ENCODE peak calls at places on chromosomes 4 and X, in six cellular contexts. One of them, this sample, is unnamed.

GRCh38 chr4:137896221-137896737 is 345.9 kb downstream of the SLC7A11 start:
- DNase-seq in H54: no peak
- DNase-seq in stimulated activated CD4-positive, alpha-beta T cell treated with anti-CD3 and anti-CD28 coated beads, Interleukin-12 subunit alpha, Interleukin-12 subunit beta, amount 100 ng/mL, for 48 hours: no peak
- DNase-seq in tibial artery: no peak
- DNase-seq in AG10803: peak
- DNase-seq in left colon: no peak
- DNase-seq in this sample: no peak

GRCh38 chrX:153766871-153767673 is 3.0 kb downstream of the PLXNB3 start:
- DNase-seq in H54: no peak
- DNase-seq in stimulated activated CD4-positive, alpha-beta T cell treated with anti-CD3 and anti-CD28 coated beads, Interleukin-12 subunit alpha, Interleukin-12 subunit beta, amount 100 ng/mL, for 48 hours: no peak
- DNase-seq in tibial artery: no peak
- DNase-seq in AG10803: no peak
- DNase-seq in left colon: peak
- DNase-seq in this sample: no peak

GRCh38 chr4:41509411-41510008 is 28.4 kb upstream of the LIMCH1 start:
- DNase-seq in H54: no peak
- DNase-seq in stimulated activated CD4-positive, alpha-beta T cell treated with anti-CD3 and anti-CD28 coated beads, Interleukin-12 subunit alpha, Interleukin-12 subunit beta, amount 100 ng/mL, for 48 hours: no peak
- DNase-seq in tibial artery: peak
- DNase-seq in AG10803: no peak
- DNase-seq in left colon: no peak
- DNase-seq in this sample: no peak

GRCh38 chr4:93832097-93832496 is 3.5 kb downstream of the ATOH1 start:
- DNase-seq in H54: no peak
- DNase-seq in stimulated activated CD4-positive, alpha-beta T cell treated with anti-CD3 and anti-CD28 coated beads, Interleukin-12 subunit alpha, Interleukin-12 subunit beta, amount 100 ng/mL, for 48 hours: no peak
- DNase-seq in tibial artery: no peak
- DNase-seq in AG10803: no peak
- DNase-seq in left colon: no peak
- DNase-seq in this sample: no peak

GRCh38 chrX:136684120-136684519 is 36.2 kb downstream of the CD40LG start:
- DNase-seq in H54: no peak
- DNase-seq in stimulated activated CD4-positive, alpha-beta T cell treated with anti-CD3 and anti-CD28 coated beads, Interleukin-12 subunit alpha, Interleukin-12 subunit beta, amount 100 ng/mL, for 48 hours: no peak
- DNase-seq in tibial artery: no peak
- DNase-seq in AG10803: no peak
- DNase-seq in left colon: no peak
- DNase-seq in this sample: no peak

GRCh38 chr4:22071749-22072148 is 123.2 kb upstream of the KCNIP4 start:
- DNase-seq in H54: no peak
- DNase-seq in stimulated activated CD4-positive, alpha-beta T cell treated with anti-CD3 and anti-CD28 coated beads, Interleukin-12 subunit alpha, Interleukin-12 subunit beta, amount 100 ng/mL, for 48 hours: no peak
- DNase-seq in tibial artery: no peak
- DNase-seq in AG10803: no peak
- DNase-seq in left colon: no peak
- DNase-seq in this sample: no peak

GRCh38 chr4:88791274-88791673 is 93.6 kb upstream of the NAP1L5 start:
- DNase-seq in H54: no peak
- DNase-seq in stimulated activated CD4-positive, alpha-beta T cell treated with anti-CD3 and anti-CD28 coated beads, Interleukin-12 subunit alpha, Interleukin-12 subunit beta, amount 100 ng/mL, for 48 hours: no peak
- DNase-seq in tibial artery: no peak
- DNase-seq in AG10803: peak
- DNase-seq in left colon: no peak
- DNase-seq in this sample: no peak

GRCh38 chr4:15318621-15319348 is 109.0 kb upstream of the C1QTNF7 start:
- DNase-seq in H54: no peak
- DNase-seq in stimulated activated CD4-positive, alpha-beta T cell treated with anti-CD3 and anti-CD28 coated beads, Interleukin-12 subunit alpha, Interleukin-12 subunit beta, amount 100 ng/mL, for 48 hours: no peak
- DNase-seq in tibial artery: no peak
- DNase-seq in AG10803: peak
- DNase-seq in left colon: no peak
- DNase-seq in this sample: no peak

GRCh38 chrX:104428231-104428630 is 137.8 kb upstream of the IL1RAPL2 start:
- DNase-seq in H54: no peak
- DNase-seq in stimulated activated CD4-positive, alpha-beta T cell treated with anti-CD3 and anti-CD28 coated beads, Interleukin-12 subunit alpha, Interleukin-12 subunit beta, amount 100 ng/mL, for 48 hours: no peak
- DNase-seq in tibial artery: no peak
- DNase-seq in AG10803: no peak
- DNase-seq in left colon: no peak
- DNase-seq in this sample: no peak

GRCh38 chr4:33886356-33886755 is 2358.0 kb downstream of the ARAP2 start:
- DNase-seq in H54: no peak
- DNase-seq in stimulated activated CD4-positive, alpha-beta T cell treated with anti-CD3 and anti-CD28 coated beads, Interleukin-12 subunit alpha, Interleukin-12 subunit beta, amount 100 ng/mL, for 48 hours: no peak
- DNase-seq in tibial artery: no peak
- DNase-seq in AG10803: no peak
- DNase-seq in left colon: no peak
- DNase-seq in this sample: no peak

GRCh38 chr4:39353478-39354177 is 12.5 kb downstream of the RFC1 start:
- DNase-seq in H54: no peak
- DNase-seq in stimulated activated CD4-positive, alpha-beta T cell treated with anti-CD3 and anti-CD28 coated beads, Interleukin-12 subunit alpha, Interleukin-12 subunit beta, amount 100 ng/mL, for 48 hours: no peak
- DNase-seq in tibial artery: no peak
- DNase-seq in AG10803: peak
- DNase-seq in left colon: no peak
- DNase-seq in this sample: no peak

GRCh38 chr4:127793528-127793927 is 11.4 kb downstream of the HSPA4L start:
- DNase-seq in H54: no peak
- DNase-seq in stimulated activated CD4-positive, alpha-beta T cell treated with anti-CD3 and anti-CD28 coated beads, Interleukin-12 subunit alpha, Interleukin-12 subunit beta, amount 100 ng/mL, for 48 hours: no peak
- DNase-seq in tibial artery: no peak
- DNase-seq in AG10803: no peak
- DNase-seq in left colon: no peak
- DNase-seq in this sample: no peak

GRCh38 chr4:173526034-173526482 is 4.0 kb downstream of the HAND2 start:
- DNase-seq in H54: no peak
- DNase-seq in stimulated activated CD4-positive, alpha-beta T cell treated with anti-CD3 and anti-CD28 coated beads, Interleukin-12 subunit alpha, Interleukin-12 subunit beta, amount 100 ng/mL, for 48 hours: no peak
- DNase-seq in tibial artery: no peak
- DNase-seq in AG10803: no peak
- DNase-seq in left colon: no peak
- DNase-seq in this sample: no peak

GRCh38 chr4:107733431-107733925 is 13.4 kb upstream of the PAPSS1 start:
- DNase-seq in H54: no peak
- DNase-seq in stimulated activated CD4-positive, alpha-beta T cell treated with anti-CD3 and anti-CD28 coated beads, Interleukin-12 subunit alpha, Interleukin-12 subunit beta, amount 100 ng/mL, for 48 hours: no peak
- DNase-seq in tibial artery: no peak
- DNase-seq in AG10803: no peak
- DNase-seq in left colon: no peak
- DNase-seq in this sample: no peak

GRCh38 chr4:179110356-179110755 is 1668.1 kb upstream of the AGA start:
- DNase-seq in H54: peak
- DNase-seq in stimulated activated CD4-positive, alpha-beta T cell treated with anti-CD3 and anti-CD28 coated beads, Interleukin-12 subunit alpha, Interleukin-12 subunit beta, amount 100 ng/mL, for 48 hours: no peak
- DNase-seq in tibial artery: no peak
- DNase-seq in AG10803: no peak
- DNase-seq in left colon: no peak
- DNase-seq in this sample: no peak

GRCh38 chr4:188603646-188604045 is 464.4 kb downstream of the TRIML1 start:
- DNase-seq in H54: no peak
- DNase-seq in stimulated activated CD4-positive, alpha-beta T cell treated with anti-CD3 and anti-CD28 coated beads, Interleukin-12 subunit alpha, Interleukin-12 subunit beta, amount 100 ng/mL, for 48 hours: no peak
- DNase-seq in tibial artery: no peak
- DNase-seq in AG10803: peak
- DNase-seq in left colon: no peak
- DNase-seq in this sample: no peak

GRCh38 chrX:121000589-121000988 is 15.0 kb upstream of the CT47A1 start:
- DNase-seq in H54: peak
- DNase-seq in stimulated activated CD4-positive, alpha-beta T cell treated with anti-CD3 and anti-CD28 coated beads, Interleukin-12 subunit alpha, Interleukin-12 subunit beta, amount 100 ng/mL, for 48 hours: no peak
- DNase-seq in tibial artery: no peak
- DNase-seq in AG10803: no peak
- DNase-seq in left colon: no peak
- DNase-seq in this sample: no peak

GRCh38 chrX:65582450-65583082 is 48.0 kb upstream of the LAS1L start:
- DNase-seq in H54: no peak
- DNase-seq in stimulated activated CD4-positive, alpha-beta T cell treated with anti-CD3 and anti-CD28 coated beads, Interleukin-12 subunit alpha, Interleukin-12 subunit beta, amount 100 ng/mL, for 48 hours: no peak
- DNase-seq in tibial artery: no peak
- DNase-seq in AG10803: no peak
- DNase-seq in left colon: no peak
- DNase-seq in this sample: no peak

GRCh38 chr4:56086073-56086521 is 137.4 kb downstream of the CEP135 start:
- DNase-seq in H54: no peak
- DNase-seq in stimulated activated CD4-positive, alpha-beta T cell treated with anti-CD3 and anti-CD28 coated beads, Interleukin-12 subunit alpha, Interleukin-12 subunit beta, amount 100 ng/mL, for 48 hours: no peak
- DNase-seq in tibial artery: no peak
- DNase-seq in AG10803: no peak
- DNase-seq in left colon: no peak
- DNase-seq in this sample: no peak